ENCODE peak calls at places on chromosomes 3 and 15, in six cellular contexts. W is H1, Y is HepG2, H is HCT116, E is K562, S is SK-N-SH. X is an unnamed sample.

GRCh38 chr3:188342991-188343732 is 189.2 kb downstream of the LPP start:
- DNase-seq in W (no peak), Y (no peak), H (no peak), E (no peak), S (no peak), X (no peak)

GRCh38 chr3:152296382-152296781 is 27.7 kb downstream of the MBNL1 start:
- DNase-seq in W (no peak), Y (no peak), H (no peak), E (no peak), S (no peak), X (no peak)

GRCh38 chr3:155283092-155284056 is 10.1 kb downstream of the STRIT1 start:
- DNase-seq in W (no peak), Y (no peak), H (no peak), E (no peak), S (no peak), X (no peak)

GRCh38 chr3:171704002-171704401 is 106.3 kb downstream of the PLD1 start:
- DNase-seq in W (no peak), Y (peak), H (peak), E (peak), S (peak), X (peak)

GRCh38 chr15:85491663-85492062 is 111.3 kb downstream of the AKAP13 start:
- DNase-seq in W (no peak), Y (no peak), H (no peak), E (no peak), S (no peak), X (no peak)

GRCh38 chr3:81851166-81851565 is 89.7 kb upstream of the GBE1 start:
- DNase-seq in W (no peak), Y (no peak), H (no peak), E (no peak), S (no peak), X (no peak)

GRCh38 chr15:89758283-89758682 is 7.2 kb upstream of the MESP1 start:
- DNase-seq in W (no peak), Y (no peak), H (no peak), E (no peak), S (no peak), X (no peak)

GRCh38 chr15:36497903-36498302 is 81.5 kb upstream of the CDIN1 start:
- DNase-seq in W (no peak), Y (no peak), H (no peak), E (no peak), S (no peak), X (no peak)

GRCh38 chr3:196995027-196995426 is 26.4 kb upstream of the PIGZ start:
- DNase-seq in W (no peak), Y (no peak), H (no peak), E (no peak), S (no peak), X (no peak)

GRCh38 chr3:64685800-64686445 is 1.9 kb downstream of the ADAMTS9 start:
- DNase-seq in W (peak), Y (peak), H (peak), E (peak), S (peak), X (peak)

DNA sequence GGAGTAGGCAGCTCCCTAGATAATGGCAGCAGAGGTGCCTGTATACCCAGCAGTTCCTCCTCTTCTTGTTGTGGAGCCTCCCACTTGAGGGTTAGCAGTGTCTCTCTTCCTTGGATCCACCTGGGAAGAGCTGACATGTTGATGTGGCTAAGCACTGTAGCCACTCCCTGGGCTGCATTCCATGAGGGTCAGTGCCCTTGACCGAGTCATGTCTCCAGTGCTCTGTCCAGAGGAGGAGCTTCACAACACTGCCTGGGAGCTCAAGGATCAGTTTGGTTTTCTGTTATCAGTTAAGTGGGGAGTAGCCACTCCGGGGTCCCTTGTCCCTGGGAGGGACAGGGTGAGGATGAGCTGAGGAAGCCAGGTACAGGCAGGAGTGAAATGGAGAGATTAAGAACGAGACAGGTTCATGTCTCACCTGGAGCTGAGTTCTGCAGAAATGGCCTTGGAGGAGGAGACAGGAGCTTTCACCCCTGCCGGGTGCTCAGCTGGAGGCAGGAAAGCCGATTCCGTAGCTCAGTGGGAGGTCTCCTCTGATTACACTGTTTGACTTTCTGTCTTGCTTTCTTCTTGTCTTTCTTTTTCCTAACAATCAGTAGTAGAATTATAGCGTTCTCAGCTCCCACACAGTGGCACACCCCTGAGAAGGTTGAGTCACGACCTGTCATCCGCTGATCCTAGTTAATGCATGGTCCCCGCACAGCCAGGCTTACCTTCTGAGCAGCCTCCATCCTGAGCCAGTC is 57.9 kb upstream of the SEC22A start:
- DNase-seq in W (no peak), Y (peak), H (no peak), E (no peak), S (no peak), X (no peak)
- TF ChIP-seq JUND in W (peak), Y (no peak), H (no peak), E (no peak), S (no peak), X (no peak)

GRCh38 chr3:105948108-105948507 is 79.3 kb upstream of the CBLB start:
- DNase-seq in W (no peak), Y (no peak), H (no peak), E (no peak), S (no peak), X (no peak)

GRCh38 chr3:105938826-105939225 is 70.0 kb upstream of the CBLB start:
- DNase-seq in W (no peak), Y (no peak), H (no peak), E (no peak), S (no peak), X (no peak)

GRCh38 chr3:105944281-105944680 is 75.5 kb upstream of the CBLB start:
- DNase-seq in W (no peak), Y (no peak), H (no peak), E (no peak), S (no peak), X (no peak)

GRCh38 chr3:105944721-105945120 is 75.9 kb upstream of the CBLB start:
- DNase-seq in W (no peak), Y (peak), H (no peak), E (no peak), S (no peak), X (no peak)
- TF ChIP-seq JUND in W (no peak), Y (no peak), H (no peak), E (no peak), S (no peak), X (no peak)

GRCh38 chr3:192651854-192652510 is 75.4 kb downstream of the FGF12 start:
- DNase-seq in W (no peak), Y (no peak), H (no peak), E (no peak), S (no peak), X (no peak)
- TF ChIP-seq JUND in W (no peak), Y (no peak), H (no peak), E (no peak), S (no peak), X (no peak)

GRCh38 chr3:120907659-120908029 is 361 bp upstream of the STXBP5L start:
- DNase-seq in W (no peak), Y (no peak), H (no peak), E (no peak), S (no peak), X (no peak)

GRCh38 chr3:120909602-120909878 is 1.5 kb downstream of the STXBP5L start:
- DNase-seq in W (peak), Y (no peak), H (no peak), E (no peak), S (peak), X (no peak)

GRCh38 chr3:120908030-120908802 is at the start of gene STXBP5L:
- DNase-seq in W (peak), Y (peak), H (peak), E (peak), S (peak), X (peak)

GRCh38 chr3:120908803-120909601 is 997 bp downstream of the STXBP5L start:
- DNase-seq in W (no peak), Y (no peak), H (no peak), E (no peak), S (no peak), X (no peak)
- TF ChIP-seq JUND in W (no peak), Y (no peak), H (no peak), E (no peak), S (no peak), X (no peak)

GRCh38 chr3:40649346-40649745 is 124.6 kb downstream of the ZNF621 start:
- DNase-seq in W (no peak), Y (no peak), H (no peak), E (no peak), S (no peak), X (no peak)
- TF ChIP-seq JUND in W (no peak), Y (no peak), H (no peak), E (no peak), S (no peak), X (no peak)

X was measured in T47D.